ENCODE peak calls at places on chromosomes 16 and 17, in five cellular contexts. One of them, this sample, is unnamed.

GRCh38 chr16:3966681-3967080 is 86.2 kb upstream of the CREBBP start:
- DNase-seq in K562: no peak
- DNase-seq in H1: no peak
- DNase-seq in HepG2: no peak
- DNase-seq in GM12878: no peak
- DNase-seq in this sample: no peak

GRCh38 chr17:15171433-15172047 is 93.6 kb downstream of the PMP22 start:
- DNase-seq in H1: peak; percentile 83
- DNase-seq in GM12878: no peak
- DNase-seq in K562: peak; percentile 41
- DNase-seq in HepG2: peak; percentile 37
- DNase-seq in this sample: peak; percentile 47

GRCh38 chr16:25877103-25877502 is 185.3 kb downstream of the HS3ST4 start:
- DNase-seq in K562: no peak
- DNase-seq in H1: no peak
- DNase-seq in HepG2: no peak
- DNase-seq in GM12878: no peak
- DNase-seq in this sample: no peak

GRCh38 chr17:59439261-59439660 is 107.8 kb downstream of the YPEL2 start:
- DNase-seq in HepG2: no peak
- DNase-seq in K562: no peak
- DNase-seq in GM12878: no peak
- DNase-seq in H1: no peak
- DNase-seq in this sample: no peak

GRCh38 chr17:44914698-44915271 is 515 bp downstream of the GFAP start:
- DNase-seq in GM12878: no peak
- DNase-seq in K562: no peak
- DNase-seq in H1: no peak
- DNase-seq in HepG2: no peak
- DNase-seq in this sample: no peak

GRCh38 chr17:40850287-40850972 is 16.6 kb downstream of the KRT12 start:
- DNase-seq in H1: no peak
- DNase-seq in GM12878: no peak
- DNase-seq in K562: no peak
- DNase-seq in HepG2: no peak
- DNase-seq in this sample: no peak

GRCh38 chr16:1156111-1156982 is 3.4 kb downstream of the CACNA1H start:
- DNase-seq in H1: no peak
- DNase-seq in GM12878: no peak
- DNase-seq in K562: no peak
- DNase-seq in HepG2: no peak
- DNase-seq in this sample: no peak

GRCh38 chr16:24852281-24852721 is 6.5 kb downstream of the SLC5A11 start:
- DNase-seq in K562: no peak
- DNase-seq in HepG2: no peak
- DNase-seq in GM12878: no peak
- DNase-seq in H1: no peak
- DNase-seq in this sample: no peak

GRCh38 chr16:67926181-67926742 is 5.4 kb downstream of the CTRL start:
- DNase-seq in K562: no peak
- DNase-seq in GM12878: no peak
- DNase-seq in H1: no peak
- DNase-seq in HepG2: no peak
- DNase-seq in this sample: no peak

GRCh38 chr17:82386881-82387498 is 15.4 kb downstream of the UTS2R start:
- DNase-seq in GM12878: no peak
- DNase-seq in H1: no peak
- DNase-seq in HepG2: no peak
- DNase-seq in K562: peak; percentile 49
- DNase-seq in this sample: no peak

GRCh38 chr16:4500283-4500682 is 24.1 kb downstream of the HMOX2 start:
- DNase-seq in H1: no peak
- DNase-seq in HepG2: peak; percentile 39
- DNase-seq in GM12878: no peak
- DNase-seq in K562: no peak
- DNase-seq in this sample: peak; percentile 27

GRCh38 chr16:88338111-88338510 is 44.6 kb upstream of the ZNF469 start:
- DNase-seq in H1: peak; percentile 75
- DNase-seq in GM12878: no peak
- DNase-seq in HepG2: no peak
- DNase-seq in K562: no peak
- DNase-seq in this sample: no peak

GRCh38 chr16:69745232-69745612 is 9.5 kb downstream of the NOB1 start:
- DNase-seq in GM12878: no peak
- DNase-seq in H1: no peak
- DNase-seq in HepG2: no peak
- DNase-seq in K562: no peak
- DNase-seq in this sample: no peak

GRCh38 chr17:32780721-32781120 is 96.2 kb downstream of the MYO1D start:
- DNase-seq in K562: no peak
- DNase-seq in H1: no peak
- DNase-seq in GM12878: no peak
- DNase-seq in HepG2: no peak
- DNase-seq in this sample: no peak

GRCh38 chr16:363110-364090 is 6.9 kb downstream of the MRPL28 start:
- DNase-seq in H1: no peak
- DNase-seq in GM12878: no peak
- DNase-seq in HepG2: no peak
- DNase-seq in K562: no peak
- DNase-seq in this sample: no peak

GRCh38 chr17:4944554-4945175 is 3.7 kb downstream of the PFN1 start:
- DNase-seq in HepG2: no peak
- DNase-seq in K562: no peak
- DNase-seq in H1: no peak
- DNase-seq in GM12878: no peak
- DNase-seq in this sample: no peak

GRCh38 chr17:5785343-5785742 is 201.0 kb upstream of the NLRP1 start:
- DNase-seq in GM12878: peak; percentile 33
- DNase-seq in H1: no peak
- DNase-seq in K562: no peak
- DNase-seq in HepG2: no peak
- DNase-seq in this sample: no peak

GRCh38 chr16:68902376-68903345 is 59.3 kb downstream of the TANGO6 start:
- DNase-seq in HepG2: peak; percentile 63
- DNase-seq in GM12878: no peak
- DNase-seq in K562: peak; percentile 43
- DNase-seq in H1: peak; percentile 63
- DNase-seq in this sample: peak; percentile 72

GRCh38 chr17:19705201-19705600 is 11.2 kb downstream of the SLC47A2 start:
- DNase-seq in H1: no peak
- DNase-seq in HepG2: no peak
- DNase-seq in K562: peak; percentile 3
- DNase-seq in GM12878: no peak
- DNase-seq in this sample: no peak

GRCh38 chr17:80724723-80725388 is 180.2 kb downstream of the RPTOR start:
- DNase-seq in K562: no peak
- DNase-seq in GM12878: no peak
- DNase-seq in HepG2: no peak
- DNase-seq in H1: no peak
- DNase-seq in this sample: peak; percentile 2

GRCh38 chr17:80722656-80723055 is 178.0 kb downstream of the RPTOR start:
- DNase-seq in K562: no peak
- DNase-seq in GM12878: no peak
- DNase-seq in H1: no peak
- DNase-seq in HepG2: no peak
- DNase-seq in this sample: no peak

GRCh38 chr17:80727409-80727755 is 182.7 kb downstream of the RPTOR start:
- DNase-seq in GM12878: no peak
- DNase-seq in HepG2: no peak
- DNase-seq in K562: no peak
- DNase-seq in H1: no peak
- DNase-seq in this sample: no peak

GRCh38 chr17:80726558-80727408 is 182.1 kb downstream of the RPTOR start:
- DNase-seq in HepG2: no peak
- DNase-seq in GM12878: no peak
- DNase-seq in H1: no peak
- DNase-seq in K562: no peak
- DNase-seq in this sample: no peak

GRCh38 chr17:80725532-80725931 is 180.9 kb downstream of the RPTOR start:
- DNase-seq in H1: no peak
- DNase-seq in GM12878: no peak
- DNase-seq in K562: no peak
- DNase-seq in HepG2: no peak
- DNase-seq in this sample: no peak
- TF ChIP-seq SRF in H1: no peak
- TF ChIP-seq SRF in GM12878: no peak
- TF ChIP-seq SRF in K562: no peak
- TF ChIP-seq SRF in HepG2: no peak
- TF ChIP-seq SRF in this sample: no peak

GRCh38 chr17:58304735-58305486 is 23.7 kb downstream of the TSPOAP1 start:
- DNase-seq in H1: peak; percentile 38
- DNase-seq in GM12878: no peak
- DNase-seq in K562: no peak
- DNase-seq in HepG2: no peak
- DNase-seq in this sample: no peak

GRCh38 chr17:58302919-58303551 is 22.3 kb upstream of the MPO start:
- DNase-seq in GM12878: no peak
- DNase-seq in HepG2: no peak
- DNase-seq in H1: peak; percentile 46
- DNase-seq in K562: no peak
- DNase-seq in this sample: no peak

GRCh38 chr17:58302171-58302918 is 21.6 kb upstream of the MPO start:
- DNase-seq in GM12878: no peak
- DNase-seq in K562: no peak
- DNase-seq in H1: peak; percentile 41
- DNase-seq in HepG2: no peak
- DNase-seq in this sample: no peak

GRCh38 chr17:58305626-58306025 is 23.0 kb downstream of the TSPOAP1 start:
- DNase-seq in GM12878: no peak
- DNase-seq in HepG2: no peak
- DNase-seq in K562: no peak
- DNase-seq in H1: peak; percentile 44
- DNase-seq in this sample: no peak

GRCh38 chr17:58303981-58304734 is 23.4 kb upstream of the MPO start:
- DNase-seq in K562: peak; percentile 90
- DNase-seq in GM12878: no peak
- DNase-seq in HepG2: peak; percentile 52
- DNase-seq in H1: peak; percentile 84
- DNase-seq in this sample: peak; percentile 62
- TF ChIP-seq POLR2AphosphoS5 in K562: no peak
- TF ChIP-seq POLR2AphosphoS5 in GM12878: no peak
- TF ChIP-seq POLR2AphosphoS5 in HepG2: no peak
- TF ChIP-seq POLR2AphosphoS5 in H1: no peak
- TF ChIP-seq POLR2AphosphoS5 in this sample: no peak

GRCh38 chr17:39737331-39737760 is 392 bp upstream of the GRB7 start:
- DNase-seq in H1: no peak
- DNase-seq in K562: no peak
- DNase-seq in GM12878: no peak
- DNase-seq in HepG2: peak; percentile 63
- DNase-seq in this sample: no peak
- TF ChIP-seq POLR2A in H1: no peak
- TF ChIP-seq POLR2A in K562: no peak
- TF ChIP-seq POLR2A in GM12878: no peak
- TF ChIP-seq POLR2A in HepG2: peak; percentile 77
- TF ChIP-seq POLR2A in this sample: no peak

DNA sequence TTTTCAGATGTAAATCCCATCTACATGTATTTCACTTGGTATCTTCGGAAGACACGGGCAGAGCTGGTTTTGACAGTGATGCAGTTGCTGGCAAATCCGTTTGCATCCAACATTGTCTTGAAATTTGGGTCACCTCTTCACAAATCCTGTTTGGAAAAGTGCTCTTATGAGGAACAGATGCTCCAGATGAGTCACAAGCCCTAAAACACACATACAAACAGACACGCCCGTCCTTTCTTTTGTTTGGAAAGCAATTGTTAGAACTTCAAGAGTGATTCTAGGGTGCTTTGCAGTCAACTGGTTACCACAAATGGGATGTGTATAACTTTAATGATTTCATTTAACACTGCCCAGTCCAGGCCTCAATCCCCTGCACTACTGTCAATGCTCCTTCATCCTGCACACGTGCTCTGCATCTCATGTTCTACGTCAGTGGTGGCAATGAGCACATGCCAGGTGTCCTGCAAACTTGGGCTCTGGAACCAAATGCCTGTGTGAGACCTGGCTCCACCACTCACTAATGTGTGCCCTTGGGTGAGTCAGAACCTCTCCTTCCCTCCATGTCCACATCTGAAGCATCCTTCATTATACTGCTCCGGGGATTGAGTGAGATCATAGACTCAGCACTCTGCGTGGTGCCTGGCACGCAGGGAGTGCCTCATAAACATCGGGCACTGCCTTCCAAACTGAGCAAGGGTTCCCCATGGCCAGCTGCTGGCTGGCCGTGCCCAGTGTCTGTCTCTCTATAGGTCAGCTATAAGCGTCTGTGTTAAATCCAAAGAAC is 19.3 kb upstream of the FOXF1 start:
- DNase-seq in HepG2: no peak
- DNase-seq in GM12878: no peak
- DNase-seq in H1: no peak
- DNase-seq in K562: no peak
- DNase-seq in this sample: no peak
- TF ChIP-seq SRF in HepG2: no peak
- TF ChIP-seq SRF in GM12878: no peak
- TF ChIP-seq SRF in H1: no peak
- TF ChIP-seq SRF in K562: no peak
- TF ChIP-seq SRF in this sample: no peak

GRCh38 chr17:3693099-3693498 is 2.9 kb downstream of the P2RX5 start:
- DNase-seq in HepG2: no peak
- DNase-seq in H1: no peak
- DNase-seq in K562: no peak
- DNase-seq in GM12878: no peak
- DNase-seq in this sample: no peak

GRCh38 chr17:3689262-3690093 is 6.5 kb downstream of the P2RX5 start:
- DNase-seq in K562: no peak
- DNase-seq in H1: peak; percentile 43
- DNase-seq in GM12878: no peak
- DNase-seq in HepG2: no peak
- DNase-seq in this sample: no peak

GRCh38 chr17:3690094-3690715 is 5.8 kb downstream of the P2RX5 start:
- DNase-seq in K562: no peak
- DNase-seq in H1: peak; percentile 48
- DNase-seq in HepG2: no peak
- DNase-seq in GM12878: no peak
- DNase-seq in this sample: no peak

GRCh38 chr17:3692346-3692745 is 3.6 kb downstream of the P2RX5 start:
- DNase-seq in HepG2: no peak
- DNase-seq in H1: peak; percentile 59
- DNase-seq in K562: no peak
- DNase-seq in GM12878: no peak
- DNase-seq in this sample: no peak

DNA sequence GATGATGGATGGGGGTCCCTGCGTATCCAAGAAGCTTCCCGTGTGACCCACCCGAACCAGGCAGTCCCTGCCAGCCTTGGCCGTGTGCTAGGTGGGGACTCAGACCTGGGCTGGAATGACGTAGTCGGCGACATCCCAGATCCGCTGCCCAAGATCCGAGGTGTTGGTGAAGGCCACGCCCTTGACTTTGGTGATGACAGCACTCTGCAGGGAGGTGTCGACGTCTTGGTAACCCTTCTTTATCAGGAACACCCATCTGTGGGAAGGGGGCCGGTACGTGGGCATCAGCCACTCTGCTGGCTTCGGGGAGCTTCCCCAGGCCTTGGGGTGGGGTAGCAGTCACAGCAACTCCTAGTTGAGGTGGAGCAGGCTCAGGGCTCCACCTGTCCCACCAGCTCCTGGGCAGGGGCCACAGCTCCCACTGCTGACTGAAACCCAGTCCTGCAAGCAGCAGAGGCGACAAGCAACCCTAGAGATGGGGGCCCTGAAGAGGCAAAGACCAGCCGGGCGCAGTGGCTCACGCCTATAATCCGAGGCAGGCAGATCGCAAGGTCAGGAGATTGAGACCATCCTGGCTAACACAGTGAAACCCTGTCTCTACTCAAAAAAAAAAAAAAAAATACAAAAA is 4.3 kb downstream of the P2RX5 start:
- DNase-seq in GM12878: no peak
- DNase-seq in K562: peak; percentile 52
- DNase-seq in HepG2: no peak
- DNase-seq in H1: peak; percentile 66
- DNase-seq in this sample: no peak
- TF ChIP-seq POLR2AphosphoS5 in GM12878: no peak
- TF ChIP-seq POLR2AphosphoS5 in K562: no peak
- TF ChIP-seq POLR2AphosphoS5 in HepG2: no peak
- TF ChIP-seq POLR2AphosphoS5 in H1: no peak
- TF ChIP-seq POLR2AphosphoS5 in this sample: no peak